ENCODE peak calls at places on chromosomes 13 and 19, in four cellular contexts. H is lower leg skin, L is esophagus squamous epithelium, T is GM12892. D is an unnamed sample.
A peak's percentile ranks its signal among the peaks of the same experiment; 100 is the strongest.

GRCh38 chr13:34640179-34640929 is 301.7 kb upstream of the NBEA start:
- DNase-seq in H (no peak), L (no peak), T (no peak), D (no peak)

GRCh38 chr13:51781246-51782022 is 22.5 kb downstream of the DHRS12 start:
- DNase-seq in H (no peak), L (no peak), T (no peak), D (no peak)

GRCh38 chr19:33373701-33374405 is at the start of gene CEBPG:
- DNase-seq in T (no peak), L (no peak), H (no peak), D (peak; percentile 70)

GRCh38 chr13:33388254-33388998 is 102.9 kb upstream of the STARD13 start:
- DNase-seq in L (no peak), T (no peak), H (peak; percentile 45), D (no peak)

GRCh38 chr13:35164324-35164932 is 222.4 kb downstream of the NBEA start:
- DNase-seq in T (no peak), L (no peak), H (no peak), D (no peak)

GRCh38 chr13:75704942-75705320 is 68.8 kb downstream of the LMO7 start:
- DNase-seq in T (no peak), H (peak; percentile 65), L (no peak), D (peak; percentile 73)

GRCh38 chr13:73656863-73657262 is 477.3 kb downstream of the KLF12 start:
- DNase-seq in L (no peak), H (no peak), T (no peak), D (no peak)

GRCh38 chr13:27476943-27477681 is 26.7 kb upstream of the MTIF3 start:
- DNase-seq in T (peak; percentile 39), H (no peak), L (no peak), D (peak; percentile 50)

GRCh38 chr13:99086149-99086868 is 108.4 kb upstream of the DOCK9 start:
- DNase-seq in H (no peak), L (no peak), T (peak; percentile 60), D (peak; percentile 49)

GRCh38 chr13:25648996-25649633 is 277.3 kb downstream of the ATP8A2 start:
- DNase-seq in L (no peak), T (no peak), H (no peak), D (no peak)

GRCh38 chr19:13215572-13216380 is 65.6 kb downstream of the IER2 start:
- DNase-seq in L (no peak), H (no peak), T (no peak), D (peak; percentile 52)

GRCh38 chr13:21061077-21061945 is at the start of gene LATS2:
- DNase-seq in L (peak; percentile 53), T (peak; percentile 69), H (peak; percentile 95), D (peak; percentile 79)

GRCh38 chr13:43959291-43959690 is 79.6 kb downstream of the LACC1 start:
- DNase-seq in H (no peak), T (no peak), L (no peak), D (no peak)

GRCh38 chr19:47445937-47446402 is 25.7 kb downstream of the SLC8A2 start:
- DNase-seq in T (no peak), H (no peak), L (no peak), D (no peak)

GRCh38 chr19:37655689-37656491 is 625 bp upstream of the ZFP30 start:
- DNase-seq in H (peak; percentile 75), T (peak; percentile 62), L (peak; percentile 1), D (peak; percentile 86)
- TF ChIP-seq POLR2A in H (no peak), T (peak; percentile 57), L (no peak), D (no peak)

DNA sequence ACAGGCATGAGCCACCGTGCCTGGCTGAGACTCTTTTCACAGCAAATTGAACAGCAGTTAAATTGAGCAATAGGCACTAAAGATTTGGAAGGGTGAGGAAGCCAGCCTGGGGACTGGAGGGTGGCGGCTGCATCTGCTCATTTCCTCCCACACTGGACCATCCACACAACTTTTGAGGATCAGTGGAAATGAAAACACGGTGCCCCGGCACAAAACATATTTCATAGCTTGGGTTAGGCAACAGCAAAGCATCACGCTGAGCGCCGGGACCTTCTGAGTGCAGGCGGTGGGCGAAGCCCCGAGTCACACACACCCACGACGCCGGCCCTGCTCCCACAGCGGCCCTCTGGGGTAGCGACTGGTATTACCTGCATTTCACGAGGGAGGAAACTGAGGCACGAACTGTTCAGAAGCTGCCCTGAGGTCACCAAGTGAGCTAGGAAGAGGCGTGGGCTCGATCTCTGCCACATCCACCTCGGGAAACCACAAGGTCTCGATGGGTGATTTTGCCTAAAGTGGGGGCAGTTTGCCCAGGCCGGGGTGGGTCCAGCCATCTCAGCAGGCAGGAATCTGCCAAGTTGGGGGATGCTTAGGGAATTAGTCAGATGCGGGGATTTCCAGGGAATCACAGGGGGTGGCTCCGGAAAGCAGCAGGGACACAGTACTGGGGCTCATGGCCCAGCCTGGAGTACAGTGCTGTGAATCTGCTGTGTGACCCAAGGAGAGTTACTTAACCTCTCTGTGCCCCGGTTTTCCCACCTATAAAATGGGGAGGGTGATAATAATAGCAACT is 3.5 kb upstream of the SBNO2 start:
- DNase-seq in L (no peak), H (peak; percentile 63), T (no peak), D (no peak)
- TF ChIP-seq POLR2A in L (no peak), H (no peak), T (no peak), D (no peak)

GRCh38 chr19:39846176-39846677 is at the start of gene FBL:
- DNase-seq in L (peak; percentile 71), H (peak; percentile 93), T (peak; percentile 96), D (peak; percentile 98)
- TF ChIP-seq POLR2A in L (peak; percentile 69), H (no peak), T (peak; percentile 90), D (peak; percentile 73)

GRCh38 chr19:953501-954271 is 27.9 kb downstream of the ARID3A start:
- DNase-seq in T (no peak), H (no peak), L (no peak), D (no peak)

GRCh38 chr19:952049-952679 is 26.3 kb downstream of the ARID3A start:
- DNase-seq in H (no peak), L (no peak), T (no peak), D (no peak)

GRCh38 chr19:954672-955494 is 29.0 kb downstream of the ARID3A start:
- DNase-seq in T (peak; percentile 92), L (no peak), H (no peak), D (no peak)

GRCh38 chr19:954272-954671 is 28.4 kb downstream of the ARID3A start:
- DNase-seq in H (no peak), L (no peak), T (no peak), D (no peak)

DNA sequence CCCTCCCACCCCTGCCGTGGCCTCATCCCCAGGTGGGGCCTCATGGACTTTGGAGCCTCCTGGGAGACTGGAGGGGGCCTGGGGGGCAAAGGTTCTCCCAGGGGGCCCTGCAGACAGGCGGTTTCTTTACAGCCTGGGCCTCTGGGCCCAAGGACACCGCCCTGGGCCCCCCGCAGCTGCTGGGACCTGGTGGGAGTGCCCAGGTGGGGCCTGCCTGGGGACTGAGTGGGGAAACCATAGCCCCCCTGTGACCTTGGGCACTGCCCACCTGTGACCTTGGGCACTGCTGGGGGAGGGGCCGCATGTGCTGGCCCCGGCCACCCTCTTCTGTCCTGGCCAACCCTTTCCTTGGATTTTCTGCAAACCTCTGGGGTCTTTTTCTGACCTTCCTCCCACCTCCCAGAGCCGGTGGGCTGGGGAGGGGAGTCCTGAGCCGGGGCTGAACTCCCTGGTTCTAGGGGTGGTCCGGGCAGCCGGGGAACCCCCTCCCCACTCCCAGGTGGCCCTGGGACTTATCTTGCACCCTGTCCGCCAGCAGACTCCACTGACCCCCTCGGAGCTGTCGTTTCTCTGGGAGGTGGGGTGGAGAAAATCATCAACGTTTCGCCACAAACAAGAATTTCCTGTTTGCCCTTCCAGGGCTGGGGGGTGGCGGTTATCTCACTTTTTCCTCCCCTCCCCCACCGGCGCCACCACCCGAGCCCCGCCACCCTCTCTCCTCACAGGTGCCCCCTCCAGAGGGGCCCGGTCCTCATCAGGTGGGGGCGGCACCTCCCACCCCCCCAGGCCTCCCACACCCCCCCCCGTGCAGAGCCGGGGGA is 27.1 kb downstream of the ARID3A start:
- DNase-seq in T (no peak), H (no peak), L (no peak), D (peak; percentile 65)
- TF ChIP-seq POLR2A in T (no peak), H (no peak), L (no peak), D (no peak)

GRCh38 chr19:55599468-55600335 is at the start of the genes FIZ1 and ZNF524:
- DNase-seq in H (peak; percentile 98), T (peak; percentile 84), L (peak; percentile 88), D (peak; percentile 98)
- TF ChIP-seq POLR2A in H (no peak), T (peak; percentile 62), L (no peak), D (no peak)

GRCh38 chr19:11813801-11814706 is at the start of gene ZNF440:
- DNase-seq in L (peak; percentile 73), H (peak; percentile 95), T (peak; percentile 93), D (peak; percentile 98)
- TF ChIP-seq POLR2A in L (peak; percentile 89), H (no peak), T (peak; percentile 85), D (peak; percentile 86)

GRCh38 chr13:77337159-77337558 is 10.3 kb upstream of the MYCBP2 start:
- DNase-seq in T (no peak), L (no peak), H (no peak), D (no peak)
- TF ChIP-seq POLR2A in T (no peak), L (no peak), H (no peak), D (no peak)

D was measured in Peyer's patch.